ENCODE peak calls at places on chromosomes 6 and 20, in four cellular contexts. One of them, this sample, is unnamed.

GRCh38 chr6:160348209-160348551 is at the start of gene SLC22A3:
- DNase-seq in GM23338: peak
- DNase-seq in activated T-helper 1 cell treated with anti-CD3 and anti-CD28 coated beads, Interleukin-12 subunit alpha, Interleukin-12 subunit beta, Interleukin-2, Interleukin-4 antibody, amounts not matched to agents 30 ng/mL and 10 ng/mL and 1 ng/mL, durations not matched to agents 14 hours and 24 hours and 36 hours: no peak
- DNase-seq in HT-29: no peak
- DNase-seq in this sample: no peak

GRCh38 chr20:9503530-9504251 is 10.7 kb upstream of the LAMP5 start:
- DNase-seq in GM23338: peak
- DNase-seq in activated T-helper 1 cell treated with anti-CD3 and anti-CD28 coated beads, Interleukin-12 subunit alpha, Interleukin-12 subunit beta, Interleukin-2, Interleukin-4 antibody, amounts not matched to agents 30 ng/mL and 10 ng/mL and 1 ng/mL, durations not matched to agents 14 hours and 24 hours and 36 hours: no peak
- DNase-seq in HT-29: no peak
- DNase-seq in this sample: no peak

GRCh38 chr6:82818727-82819126 is 246.9 kb downstream of the UBE3D start:
- DNase-seq in GM23338: no peak
- DNase-seq in activated T-helper 1 cell treated with anti-CD3 and anti-CD28 coated beads, Interleukin-12 subunit alpha, Interleukin-12 subunit beta, Interleukin-2, Interleukin-4 antibody, amounts not matched to agents 30 ng/mL and 10 ng/mL and 1 ng/mL, durations not matched to agents 14 hours and 24 hours and 36 hours: no peak
- DNase-seq in HT-29: no peak
- DNase-seq in this sample: no peak

GRCh38 chr20:57464642-57465211 is 60.2 kb downstream of the CTCFL start:
- DNase-seq in GM23338: peak
- DNase-seq in activated T-helper 1 cell treated with anti-CD3 and anti-CD28 coated beads, Interleukin-12 subunit alpha, Interleukin-12 subunit beta, Interleukin-2, Interleukin-4 antibody, amounts not matched to agents 30 ng/mL and 10 ng/mL and 1 ng/mL, durations not matched to agents 14 hours and 24 hours and 36 hours: no peak
- DNase-seq in HT-29: peak
- DNase-seq in this sample: no peak

GRCh38 chr20:20487811-20488210 is 119.9 kb downstream of the INSM1 start:
- DNase-seq in GM23338: no peak
- DNase-seq in activated T-helper 1 cell treated with anti-CD3 and anti-CD28 coated beads, Interleukin-12 subunit alpha, Interleukin-12 subunit beta, Interleukin-2, Interleukin-4 antibody, amounts not matched to agents 30 ng/mL and 10 ng/mL and 1 ng/mL, durations not matched to agents 14 hours and 24 hours and 36 hours: no peak
- DNase-seq in HT-29: no peak
- DNase-seq in this sample: no peak

GRCh38 chr6:15927531-15928230 is 201.2 kb upstream of the MYLIP start:
- DNase-seq in GM23338: no peak
- DNase-seq in activated T-helper 1 cell treated with anti-CD3 and anti-CD28 coated beads, Interleukin-12 subunit alpha, Interleukin-12 subunit beta, Interleukin-2, Interleukin-4 antibody, amounts not matched to agents 30 ng/mL and 10 ng/mL and 1 ng/mL, durations not matched to agents 14 hours and 24 hours and 36 hours: no peak
- DNase-seq in HT-29: no peak
- DNase-seq in this sample: no peak

GRCh38 chr6:35096129-35096852 is 44.8 kb downstream of the TCP11 start:
- DNase-seq in GM23338: no peak
- DNase-seq in activated T-helper 1 cell treated with anti-CD3 and anti-CD28 coated beads, Interleukin-12 subunit alpha, Interleukin-12 subunit beta, Interleukin-2, Interleukin-4 antibody, amounts not matched to agents 30 ng/mL and 10 ng/mL and 1 ng/mL, durations not matched to agents 14 hours and 24 hours and 36 hours: no peak
- DNase-seq in HT-29: peak
- DNase-seq in this sample: no peak

GRCh38 chr6:32472781-32473377 is 33.2 kb downstream of the HLA-DRA start:
- DNase-seq in GM23338: no peak
- DNase-seq in activated T-helper 1 cell treated with anti-CD3 and anti-CD28 coated beads, Interleukin-12 subunit alpha, Interleukin-12 subunit beta, Interleukin-2, Interleukin-4 antibody, amounts not matched to agents 30 ng/mL and 10 ng/mL and 1 ng/mL, durations not matched to agents 14 hours and 24 hours and 36 hours: no peak
- DNase-seq in HT-29: no peak
- DNase-seq in this sample: no peak

GRCh38 chr20:29079769-29080690 is 2177.4 kb upstream of the DEFB115 start:
- DNase-seq in GM23338: no peak
- DNase-seq in activated T-helper 1 cell treated with anti-CD3 and anti-CD28 coated beads, Interleukin-12 subunit alpha, Interleukin-12 subunit beta, Interleukin-2, Interleukin-4 antibody, amounts not matched to agents 30 ng/mL and 10 ng/mL and 1 ng/mL, durations not matched to agents 14 hours and 24 hours and 36 hours: no peak
- DNase-seq in HT-29: no peak
- DNase-seq in this sample: no peak

GRCh38 chr6:137530404-137530803 is 36.2 kb upstream of the OLIG3 start:
- DNase-seq in GM23338: peak
- DNase-seq in activated T-helper 1 cell treated with anti-CD3 and anti-CD28 coated beads, Interleukin-12 subunit alpha, Interleukin-12 subunit beta, Interleukin-2, Interleukin-4 antibody, amounts not matched to agents 30 ng/mL and 10 ng/mL and 1 ng/mL, durations not matched to agents 14 hours and 24 hours and 36 hours: no peak
- DNase-seq in HT-29: no peak
- DNase-seq in this sample: no peak

GRCh38 chr6:121826156-121826810 is 390.8 kb downstream of the GJA1 start:
- DNase-seq in GM23338: no peak
- DNase-seq in activated T-helper 1 cell treated with anti-CD3 and anti-CD28 coated beads, Interleukin-12 subunit alpha, Interleukin-12 subunit beta, Interleukin-2, Interleukin-4 antibody, amounts not matched to agents 30 ng/mL and 10 ng/mL and 1 ng/mL, durations not matched to agents 14 hours and 24 hours and 36 hours: no peak
- DNase-seq in HT-29: no peak
- DNase-seq in this sample: no peak

GRCh38 chr20:17227199-17227535 is 327 bp downstream of the PCSK2 start:
- DNase-seq in GM23338: no peak
- DNase-seq in activated T-helper 1 cell treated with anti-CD3 and anti-CD28 coated beads, Interleukin-12 subunit alpha, Interleukin-12 subunit beta, Interleukin-2, Interleukin-4 antibody, amounts not matched to agents 30 ng/mL and 10 ng/mL and 1 ng/mL, durations not matched to agents 14 hours and 24 hours and 36 hours: no peak
- DNase-seq in HT-29: no peak
- DNase-seq in this sample: no peak

GRCh38 chr20:13355386-13355785 is 134.3 kb downstream of the ISM1 start:
- DNase-seq in GM23338: no peak
- DNase-seq in activated T-helper 1 cell treated with anti-CD3 and anti-CD28 coated beads, Interleukin-12 subunit alpha, Interleukin-12 subunit beta, Interleukin-2, Interleukin-4 antibody, amounts not matched to agents 30 ng/mL and 10 ng/mL and 1 ng/mL, durations not matched to agents 14 hours and 24 hours and 36 hours: no peak
- DNase-seq in HT-29: no peak
- DNase-seq in this sample: no peak

GRCh38 chr20:2299301-2299700 is 3.5 kb downstream of the TGM3 start:
- DNase-seq in GM23338: no peak
- DNase-seq in activated T-helper 1 cell treated with anti-CD3 and anti-CD28 coated beads, Interleukin-12 subunit alpha, Interleukin-12 subunit beta, Interleukin-2, Interleukin-4 antibody, amounts not matched to agents 30 ng/mL and 10 ng/mL and 1 ng/mL, durations not matched to agents 14 hours and 24 hours and 36 hours: no peak
- DNase-seq in HT-29: no peak
- DNase-seq in this sample: no peak

GRCh38 chr20:57429579-57430202 is 38.5 kb downstream of the RBM38 start:
- DNase-seq in GM23338: no peak
- DNase-seq in activated T-helper 1 cell treated with anti-CD3 and anti-CD28 coated beads, Interleukin-12 subunit alpha, Interleukin-12 subunit beta, Interleukin-2, Interleukin-4 antibody, amounts not matched to agents 30 ng/mL and 10 ng/mL and 1 ng/mL, durations not matched to agents 14 hours and 24 hours and 36 hours: no peak
- DNase-seq in HT-29: no peak
- DNase-seq in this sample: no peak

GRCh38 chr6:99287523-99287922 is 62.0 kb downstream of the FAXC start:
- DNase-seq in GM23338: no peak
- DNase-seq in activated T-helper 1 cell treated with anti-CD3 and anti-CD28 coated beads, Interleukin-12 subunit alpha, Interleukin-12 subunit beta, Interleukin-2, Interleukin-4 antibody, amounts not matched to agents 30 ng/mL and 10 ng/mL and 1 ng/mL, durations not matched to agents 14 hours and 24 hours and 36 hours: no peak
- DNase-seq in HT-29: no peak
- DNase-seq in this sample: no peak

GRCh38 chr6:17271628-17272027 is 9.5 kb upstream of the RBM24 start:
- DNase-seq in GM23338: no peak
- DNase-seq in activated T-helper 1 cell treated with anti-CD3 and anti-CD28 coated beads, Interleukin-12 subunit alpha, Interleukin-12 subunit beta, Interleukin-2, Interleukin-4 antibody, amounts not matched to agents 30 ng/mL and 10 ng/mL and 1 ng/mL, durations not matched to agents 14 hours and 24 hours and 36 hours: no peak
- DNase-seq in HT-29: no peak
- DNase-seq in this sample: no peak

GRCh38 chr20:3734111-3734843 is 1.8 kb downstream of the HSPA12B start:
- DNase-seq in GM23338: no peak
- DNase-seq in activated T-helper 1 cell treated with anti-CD3 and anti-CD28 coated beads, Interleukin-12 subunit alpha, Interleukin-12 subunit beta, Interleukin-2, Interleukin-4 antibody, amounts not matched to agents 30 ng/mL and 10 ng/mL and 1 ng/mL, durations not matched to agents 14 hours and 24 hours and 36 hours: no peak
- DNase-seq in HT-29: no peak
- DNase-seq in this sample: no peak

GRCh38 chr6:40996591-40997247 is 42.3 kb downstream of the UNC5CL start:
- DNase-seq in GM23338: peak
- DNase-seq in activated T-helper 1 cell treated with anti-CD3 and anti-CD28 coated beads, Interleukin-12 subunit alpha, Interleukin-12 subunit beta, Interleukin-2, Interleukin-4 antibody, amounts not matched to agents 30 ng/mL and 10 ng/mL and 1 ng/mL, durations not matched to agents 14 hours and 24 hours and 36 hours: no peak
- DNase-seq in HT-29: peak
- DNase-seq in this sample: no peak

GRCh38 chr6:35534396-35535170 is 21.9 kb upstream of the TULP1 start:
- DNase-seq in GM23338: peak
- DNase-seq in activated T-helper 1 cell treated with anti-CD3 and anti-CD28 coated beads, Interleukin-12 subunit alpha, Interleukin-12 subunit beta, Interleukin-2, Interleukin-4 antibody, amounts not matched to agents 30 ng/mL and 10 ng/mL and 1 ng/mL, durations not matched to agents 14 hours and 24 hours and 36 hours: no peak
- DNase-seq in HT-29: no peak
- DNase-seq in this sample: no peak

GRCh38 chr6:138289739-138290138 is 71.4 kb upstream of the PBOV1 start:
- DNase-seq in GM23338: peak
- DNase-seq in activated T-helper 1 cell treated with anti-CD3 and anti-CD28 coated beads, Interleukin-12 subunit alpha, Interleukin-12 subunit beta, Interleukin-2, Interleukin-4 antibody, amounts not matched to agents 30 ng/mL and 10 ng/mL and 1 ng/mL, durations not matched to agents 14 hours and 24 hours and 36 hours: no peak
- DNase-seq in HT-29: peak
- DNase-seq in this sample: no peak

GRCh38 chr6:89369009-89369408 is 16.5 kb upstream of the UBE2J1 start:
- DNase-seq in GM23338: peak
- DNase-seq in activated T-helper 1 cell treated with anti-CD3 and anti-CD28 coated beads, Interleukin-12 subunit alpha, Interleukin-12 subunit beta, Interleukin-2, Interleukin-4 antibody, amounts not matched to agents 30 ng/mL and 10 ng/mL and 1 ng/mL, durations not matched to agents 14 hours and 24 hours and 36 hours: no peak
- DNase-seq in HT-29: peak
- DNase-seq in this sample: no peak

GRCh38 chr6:3759656-3760245 is 8.2 kb upstream of the PXDC1 start:
- DNase-seq in GM23338: no peak
- DNase-seq in activated T-helper 1 cell treated with anti-CD3 and anti-CD28 coated beads, Interleukin-12 subunit alpha, Interleukin-12 subunit beta, Interleukin-2, Interleukin-4 antibody, amounts not matched to agents 30 ng/mL and 10 ng/mL and 1 ng/mL, durations not matched to agents 14 hours and 24 hours and 36 hours: no peak
- DNase-seq in HT-29: no peak
- DNase-seq in this sample: no peak

GRCh38 chr6:31336872-31337496 is 20.0 kb downstream of the HLA-B start:
- DNase-seq in GM23338: peak
- DNase-seq in activated T-helper 1 cell treated with anti-CD3 and anti-CD28 coated beads, Interleukin-12 subunit alpha, Interleukin-12 subunit beta, Interleukin-2, Interleukin-4 antibody, amounts not matched to agents 30 ng/mL and 10 ng/mL and 1 ng/mL, durations not matched to agents 14 hours and 24 hours and 36 hours: no peak
- DNase-seq in HT-29: no peak
- DNase-seq in this sample: no peak

GRCh38 chr20:2914160-2914559 is 40.9 kb downstream of the PTPRA start:
- DNase-seq in GM23338: no peak
- DNase-seq in activated T-helper 1 cell treated with anti-CD3 and anti-CD28 coated beads, Interleukin-12 subunit alpha, Interleukin-12 subunit beta, Interleukin-2, Interleukin-4 antibody, amounts not matched to agents 30 ng/mL and 10 ng/mL and 1 ng/mL, durations not matched to agents 14 hours and 24 hours and 36 hours: no peak
- DNase-seq in HT-29: peak
- DNase-seq in this sample: no peak

This sample was measured in KG1.